ENCODE peak calls at places on chromosomes 12 and 14, in six cellular contexts. D, I, V, G, T and K are unnamed samples.

GRCh38 chr12:103771466-103771865 is 69.6 kb downstream of the NT5DC3 start:
- DNase-seq in D (peak; percentile 47), I (no peak), V (peak; percentile 46), G (peak; percentile 65), T (peak; percentile 40), K (peak; percentile 76)

GRCh38 chr12:22406622-22407021 is 72.1 kb upstream of the ST8SIA1 start:
- DNase-seq in D (no peak), I (no peak), V (no peak), G (no peak), T (no peak), K (no peak)

GRCh38 chr12:91958816-91959215 is 186.8 kb downstream of the BTG1 start:
- DNase-seq in D (peak; percentile 83), I (no peak), V (no peak), G (peak; percentile 81), T (peak; percentile 22), K (no peak)

GRCh38 chr14:103563089-103563620 is 395 bp downstream of the COA8 start:
- DNase-seq in D (peak; percentile 49), I (no peak), V (no peak), G (no peak), T (no peak), K (no peak)

GRCh38 chr12:26080911-26081310 is 43.9 kb downstream of the BHLHE41 start:
- DNase-seq in D (no peak), I (no peak), V (no peak), G (no peak), T (no peak), K (no peak)

GRCh38 chr12:5746496-5746895 is 198.6 kb downstream of the ANO2 start:
- DNase-seq in D (no peak), I (no peak), V (no peak), G (no peak), T (no peak), K (no peak)

GRCh38 chr12:104219908-104220404 is 4.4 kb downstream of the TXNRD1 start:
- DNase-seq in D (peak; percentile 98), I (peak; percentile 90), V (peak; percentile 37), G (peak; percentile 96), T (no peak), K (peak; percentile 23)

GRCh38 chr14:61064210-61064609 is 83.2 kb downstream of the SLC38A6 start:
- DNase-seq in D (peak; percentile 4), I (peak; percentile 2), V (no peak), G (no peak), T (no peak), K (no peak)

GRCh38 chr12:27193106-27193505 is 51.0 kb upstream of the STK38L start:
- DNase-seq in D (peak; percentile 82), I (no peak), V (no peak), G (peak; percentile 89), T (no peak), K (no peak)

GRCh38 chr12:81077329-81077685 is 572 bp upstream of the ACSS3 start:
- DNase-seq in D (no peak), I (no peak), V (peak; percentile 30), G (peak; percentile 16), T (peak; percentile 77), K (no peak)

GRCh38 chr14:77622562-77622961 is 6.1 kb upstream of the SPTLC2 start:
- DNase-seq in D (no peak), I (peak; percentile 76), V (no peak), G (no peak), T (no peak), K (no peak)